ENCODE peak calls at places on chromosome 9, in six cellular contexts. D is NCI-H774, I is pancreas, H is GM12891, S is GM04503, Y is RCC 7860. X is an unnamed sample.

GRCh38 chr9:378263-378662 is 163.6 kb downstream of the DOCK8 start:
- DNase-seq in D (no peak), I (no peak), H (no peak), S (no peak), Y (no peak), X (no peak)

GRCh38 chr9:94760646-94761045 is 34.1 kb downstream of the AOPEP start:
- DNase-seq in D (no peak), I (no peak), H (no peak), S (no peak), Y (no peak), X (no peak)

GRCh38 chr9:73807956-73808355 is 656.3 kb downstream of the ANXA1 start:
- DNase-seq in D (no peak), I (no peak), H (no peak), S (no peak), Y (no peak), X (no peak)

GRCh38 chr9:120730661-120731514 is 16.6 kb upstream of the MEGF9 start:
- DNase-seq in D (no peak), I (no peak), H (no peak), S (peak), Y (peak), X (no peak)

GRCh38 chr9:128523199-128523925 is 18.8 kb downstream of the GLE1 start:
- DNase-seq in D (no peak), I (no peak), H (no peak), S (no peak), Y (no peak), X (no peak)

GRCh38 chr9:120366646-120367019 is 213.3 kb downstream of the CDK5RAP2 start:
- DNase-seq in D (no peak), I (peak), H (no peak), S (peak), Y (peak), X (no peak)

GRCh38 chr9:85182381-85182780 is 512.9 kb downstream of the NTRK2 start:
- DNase-seq in D (no peak), I (no peak), H (no peak), S (no peak), Y (no peak), X (no peak)

GRCh38 chr9:79817469-79818004 is 245.8 kb downstream of the TLE4 start:
- DNase-seq in D (no peak), I (no peak), H (no peak), S (no peak), Y (peak), X (no peak)

GRCh38 chr9:99663297-99663696 is 158.4 kb upstream of the NR4A3 start:
- DNase-seq in D (no peak), I (no peak), H (no peak), S (no peak), Y (no peak), X (no peak)

GRCh38 chr9:111866976-111867375 is 29.6 kb upstream of the UGCG start:
- DNase-seq in D (no peak), I (no peak), H (no peak), S (no peak), Y (peak), X (no peak)

GRCh38 chr9:122562134-122562760 is 9.3 kb downstream of the OR1N2 start:
- DNase-seq in D (no peak), I (no peak), H (no peak), S (no peak), Y (no peak), X (no peak)

GRCh38 chr9:36603006-36603405 is 30.3 kb downstream of the MELK start:
- DNase-seq in D (no peak), I (no peak), H (peak), S (no peak), Y (no peak), X (no peak)

GRCh38 chr9:121778252-121779225 is 127.1 kb downstream of the DAB2IP start:
- DNase-seq in D (no peak), I (no peak), H (no peak), S (no peak), Y (no peak), X (no peak)

GRCh38 chr9:20754556-20754955 is 70.5 kb downstream of the FOCAD start:
- DNase-seq in D (no peak), I (no peak), H (no peak), S (peak), Y (no peak), X (no peak)

GRCh38 chr9:27518809-27519208 is 5.3 kb upstream of the IFNK start:
- DNase-seq in D (no peak), I (no peak), H (no peak), S (no peak), Y (no peak), X (no peak)

GRCh38 chr9:7983361-7983974 is 183.9 kb upstream of the DMAC1 start:
- DNase-seq in D (no peak), I (no peak), H (no peak), S (no peak), Y (no peak), X (no peak)

GRCh38 chr9:29966247-29966646 is 2393.0 kb upstream of the C9orf72 start:
- DNase-seq in D (no peak), I (no peak), H (no peak), S (no peak), Y (peak), X (no peak)

GRCh38 chr9:94649100-94649855 is 10.0 kb upstream of the FBP1 start:
- DNase-seq in D (no peak), I (no peak), H (no peak), S (peak), Y (no peak), X (no peak)

GRCh38 chr9:121095057-121095456 is 20.3 kb downstream of the CNTRL start:
- DNase-seq in D (no peak), I (no peak), H (no peak), S (no peak), Y (no peak), X (no peak)

X was measured in KG1.